ENCODE peak calls at places on chromosomes 12 and 14, in seven cellular contexts. One of them, this sample, is unnamed.

GRCh38 chr14:53461823-53462222 is 308.7 kb upstream of the DDHD1 start:
- DNase-seq in tibial nerve: no peak
- DNase-seq in sigmoid colon: no peak
- DNase-seq in GM12878: no peak
- DNase-seq in ovary: no peak
- DNase-seq in stomach: no peak
- DNase-seq in A549: no peak
- DNase-seq in this sample: no peak

GRCh38 chr12:32248594-32249140 is 142.0 kb downstream of the BICD1 start:
- DNase-seq in tibial nerve: no peak
- DNase-seq in sigmoid colon: no peak
- DNase-seq in A549: no peak
- DNase-seq in ovary: no peak
- DNase-seq in stomach: no peak
- DNase-seq in GM12878: no peak
- DNase-seq in this sample: no peak

GRCh38 chr14:77985235-77985634 is 184.9 kb upstream of the NRXN3 start:
- DNase-seq in stomach: no peak
- DNase-seq in A549: no peak
- DNase-seq in tibial nerve: no peak
- DNase-seq in sigmoid colon: no peak
- DNase-seq in GM12878: no peak
- DNase-seq in ovary: no peak
- DNase-seq in this sample: no peak

GRCh38 chr12:47990351-47991105 is 13.7 kb downstream of the COL2A1 start:
- DNase-seq in A549: no peak
- DNase-seq in GM12878: peak; percentile 58
- DNase-seq in ovary: no peak
- DNase-seq in tibial nerve: no peak
- DNase-seq in sigmoid colon: peak; percentile 40
- DNase-seq in stomach: no peak
- DNase-seq in this sample: no peak

GRCh38 chr12:90621927-90622326 is 333.0 kb downstream of the CCER1 start:
- DNase-seq in tibial nerve: no peak
- DNase-seq in sigmoid colon: no peak
- DNase-seq in stomach: no peak
- DNase-seq in ovary: no peak
- DNase-seq in A549: no peak
- DNase-seq in GM12878: no peak
- DNase-seq in this sample: no peak

GRCh38 chr12:6229823-6230222 is 29.6 kb downstream of the CD9 start:
- DNase-seq in A549: no peak
- DNase-seq in ovary: no peak
- DNase-seq in sigmoid colon: peak; percentile 96
- DNase-seq in stomach: no peak
- DNase-seq in tibial nerve: peak; percentile 68
- DNase-seq in GM12878: no peak
- DNase-seq in this sample: no peak

GRCh38 chr12:105659355-105660075 is 329.0 kb downstream of the C12orf75 start:
- DNase-seq in GM12878: no peak
- DNase-seq in tibial nerve: peak; percentile 28
- DNase-seq in ovary: no peak
- DNase-seq in A549: no peak
- DNase-seq in sigmoid colon: no peak
- DNase-seq in stomach: no peak
- DNase-seq in this sample: no peak

GRCh38 chr14:37197421-37198272 is at the start of gene MIPOL1:
- DNase-seq in sigmoid colon: peak; percentile 92
- DNase-seq in ovary: peak; percentile 88
- DNase-seq in GM12878: no peak
- DNase-seq in stomach: peak; percentile 88
- DNase-seq in A549: peak; percentile 76
- DNase-seq in tibial nerve: peak; percentile 64
- DNase-seq in this sample: peak; percentile 97

GRCh38 chr14:104171029-104171697 is 32.8 kb downstream of the KIF26A start:
- DNase-seq in GM12878: no peak
- DNase-seq in tibial nerve: no peak
- DNase-seq in stomach: peak; percentile 50
- DNase-seq in sigmoid colon: no peak
- DNase-seq in ovary: no peak
- DNase-seq in A549: no peak
- DNase-seq in this sample: peak; percentile 58

GRCh38 chr14:33073023-33073422 is 134.3 kb downstream of the NPAS3 start:
- DNase-seq in sigmoid colon: no peak
- DNase-seq in stomach: no peak
- DNase-seq in A549: no peak
- DNase-seq in tibial nerve: no peak
- DNase-seq in GM12878: no peak
- DNase-seq in ovary: no peak
- DNase-seq in this sample: no peak

GRCh38 chr14:54682578-54682977 is 115.7 kb downstream of the SAMD4A start:
- DNase-seq in tibial nerve: no peak
- DNase-seq in GM12878: no peak
- DNase-seq in stomach: no peak
- DNase-seq in sigmoid colon: no peak
- DNase-seq in ovary: no peak
- DNase-seq in A549: no peak
- DNase-seq in this sample: no peak

GRCh38 chr14:54683882-54684794 is 117.2 kb downstream of the SAMD4A start:
- DNase-seq in ovary: peak; percentile 46
- DNase-seq in stomach: no peak
- DNase-seq in tibial nerve: peak; percentile 77
- DNase-seq in GM12878: no peak
- DNase-seq in sigmoid colon: peak; percentile 86
- DNase-seq in A549: no peak
- DNase-seq in this sample: peak; percentile 14

GRCh38 chr14:54685286-54685845 is 118.4 kb downstream of the SAMD4A start:
- DNase-seq in GM12878: no peak
- DNase-seq in A549: no peak
- DNase-seq in ovary: no peak
- DNase-seq in sigmoid colon: no peak
- DNase-seq in stomach: no peak
- DNase-seq in tibial nerve: no peak
- DNase-seq in this sample: no peak

GRCh38 chr14:54680636-54681035 is 113.7 kb downstream of the SAMD4A start:
- DNase-seq in stomach: no peak
- DNase-seq in GM12878: no peak
- DNase-seq in tibial nerve: no peak
- DNase-seq in sigmoid colon: no peak
- DNase-seq in ovary: no peak
- DNase-seq in A549: no peak
- DNase-seq in this sample: no peak

DNA sequence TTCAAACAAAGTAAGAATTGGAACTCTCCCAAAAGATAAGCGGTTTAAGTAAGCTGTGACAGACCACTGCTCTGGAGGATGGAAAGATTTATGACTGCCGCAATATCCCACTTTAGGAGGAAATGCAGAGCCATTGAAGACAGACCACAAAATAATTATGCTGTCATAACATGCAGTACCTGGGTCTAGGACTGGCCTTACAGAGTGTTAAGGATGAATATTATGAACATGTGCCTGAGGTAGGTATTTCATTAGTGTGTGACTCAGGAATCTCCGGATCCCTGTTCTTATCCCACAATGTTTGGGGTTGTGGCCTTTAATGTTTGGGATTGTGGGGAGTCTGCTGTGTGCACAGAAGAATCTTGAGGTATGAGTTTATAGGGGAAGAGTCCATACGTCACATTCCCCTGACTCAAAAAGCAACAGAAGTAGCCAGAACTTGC is 114.9 kb downstream of the SAMD4A start:
- DNase-seq in stomach: no peak
- DNase-seq in GM12878: no peak
- DNase-seq in sigmoid colon: no peak
- DNase-seq in A549: no peak
- DNase-seq in ovary: no peak
- DNase-seq in tibial nerve: no peak
- DNase-seq in this sample: no peak
- TF ChIP-seq EP300 in stomach: no peak
- TF ChIP-seq EP300 in GM12878: no peak
- TF ChIP-seq EP300 in sigmoid colon: no peak
- TF ChIP-seq EP300 in A549: no peak
- TF ChIP-seq EP300 in ovary: no peak
- TF ChIP-seq EP300 in tibial nerve: no peak
- TF ChIP-seq EP300 in this sample: no peak

GRCh38 chr12:124914392-124915248 is at the start of gene UBC:
- DNase-seq in A549: no peak
- DNase-seq in ovary: peak; percentile 94
- DNase-seq in GM12878: no peak
- DNase-seq in stomach: peak; percentile 93
- DNase-seq in sigmoid colon: peak; percentile 98
- DNase-seq in tibial nerve: peak; percentile 96
- DNase-seq in this sample: peak; percentile 84

GRCh38 chr12:124913474-124914391 is 717 bp downstream of the UBC start:
- DNase-seq in GM12878: no peak
- DNase-seq in A549: no peak
- DNase-seq in stomach: peak; percentile 91
- DNase-seq in sigmoid colon: peak; percentile 94
- DNase-seq in ovary: peak; percentile 74
- DNase-seq in tibial nerve: peak; percentile 83
- DNase-seq in this sample: peak; percentile 95

GRCh38 chr12:124909831-124910560 is 4.5 kb downstream of the UBC start:
- DNase-seq in tibial nerve: no peak
- DNase-seq in GM12878: no peak
- DNase-seq in sigmoid colon: no peak
- DNase-seq in ovary: no peak
- DNase-seq in A549: no peak
- DNase-seq in stomach: no peak
- DNase-seq in this sample: no peak

GRCh38 chr12:124906606-124907261 is 7.7 kb downstream of the UBC start:
- DNase-seq in stomach: peak; percentile 94
- DNase-seq in ovary: peak; percentile 87
- DNase-seq in A549: peak; percentile 82
- DNase-seq in GM12878: peak; percentile 87
- DNase-seq in tibial nerve: peak; percentile 100
- DNase-seq in sigmoid colon: peak; percentile 95
- DNase-seq in this sample: no peak

DNA sequence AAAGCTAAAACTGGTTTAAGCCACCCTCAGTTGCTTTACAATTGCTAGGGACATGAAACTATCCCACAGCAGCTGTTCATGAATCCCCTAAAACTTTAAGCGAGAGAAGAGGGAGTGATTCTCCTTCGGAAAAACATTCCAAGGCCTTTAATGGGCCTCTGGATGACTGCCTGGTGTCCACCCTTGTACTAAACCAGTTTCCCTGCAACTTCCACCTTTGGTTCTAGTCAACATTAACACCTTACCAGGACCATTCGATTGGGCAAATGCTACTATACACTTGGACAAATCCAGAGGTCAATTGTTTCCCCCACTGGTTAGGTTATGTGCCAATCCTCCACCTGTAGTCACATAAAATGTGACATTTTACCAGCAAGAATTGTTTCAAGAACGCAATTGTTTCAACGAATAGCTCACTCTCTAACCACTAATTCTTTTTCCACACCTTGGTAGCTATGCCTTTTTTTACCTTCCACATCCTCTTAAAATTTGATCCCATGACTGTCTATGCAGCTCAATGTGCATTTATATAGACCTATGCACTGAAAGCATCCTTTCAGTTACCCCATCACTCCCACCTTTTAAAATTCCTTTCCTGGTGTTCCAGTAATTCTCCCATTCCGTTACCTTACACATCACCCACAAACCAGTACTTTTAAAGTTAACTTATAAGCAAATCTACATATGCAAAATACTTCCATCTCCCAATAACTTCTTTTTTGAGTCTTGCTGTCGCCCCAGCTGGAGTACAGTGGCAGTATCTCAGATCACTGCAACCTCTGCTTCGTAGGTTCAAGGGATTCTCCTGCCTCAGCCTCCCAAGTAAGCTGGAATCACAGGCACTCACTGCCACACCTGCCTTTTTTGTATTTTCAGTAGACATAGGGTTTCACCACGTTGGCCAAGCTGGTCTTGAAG is 3.6 kb downstream of the UBC start:
- DNase-seq in tibial nerve: peak; percentile 41
- DNase-seq in stomach: no peak
- DNase-seq in ovary: no peak
- DNase-seq in sigmoid colon: no peak
- DNase-seq in A549: no peak
- DNase-seq in GM12878: no peak
- DNase-seq in this sample: no peak
- H3K27ac ChIP-seq in tibial nerve: peak overlapping the region; percentile 50
- H3K27ac ChIP-seq in stomach: peak overlapping the region; percentile 41
- H3K27ac ChIP-seq in ovary: no peak overlapping the region
- H3K27ac ChIP-seq in sigmoid colon: peak overlapping the region; percentile 67
- H3K27ac ChIP-seq in A549: peak overlapping the region; percentile 44
- H3K27ac ChIP-seq in GM12878: no peak overlapping the region
- H3K27ac ChIP-seq in this sample: no peak overlapping the region

GRCh38 chr12:647039-647712 is 16.1 kb downstream of the NINJ2 start:
- DNase-seq in sigmoid colon: peak; percentile 26
- DNase-seq in GM12878: no peak
- DNase-seq in ovary: no peak
- DNase-seq in tibial nerve: no peak
- DNase-seq in A549: no peak
- DNase-seq in stomach: no peak
- DNase-seq in this sample: no peak

GRCh38 chr12:644293-644639 is 19.0 kb downstream of the NINJ2 start:
- DNase-seq in sigmoid colon: peak; percentile 38
- DNase-seq in ovary: no peak
- DNase-seq in A549: no peak
- DNase-seq in tibial nerve: no peak
- DNase-seq in stomach: no peak
- DNase-seq in GM12878: no peak
- DNase-seq in this sample: no peak

GRCh38 chr12:646303-647038 is 16.8 kb downstream of the NINJ2 start:
- DNase-seq in tibial nerve: peak; percentile 62
- DNase-seq in ovary: peak; percentile 60
- DNase-seq in stomach: peak; percentile 73
- DNase-seq in A549: no peak
- DNase-seq in sigmoid colon: peak; percentile 74
- DNase-seq in GM12878: no peak
- DNase-seq in this sample: peak; percentile 88

GRCh38 chr12:644818-645552 is 18.3 kb downstream of the NINJ2 start:
- DNase-seq in GM12878: no peak
- DNase-seq in sigmoid colon: no peak
- DNase-seq in ovary: no peak
- DNase-seq in A549: no peak
- DNase-seq in stomach: no peak
- DNase-seq in tibial nerve: no peak
- DNase-seq in this sample: no peak

GRCh38 chr12:645563-646071 is 17.6 kb downstream of the NINJ2 start:
- DNase-seq in sigmoid colon: peak; percentile 87
- DNase-seq in ovary: peak; percentile 70
- DNase-seq in A549: no peak
- DNase-seq in stomach: peak; percentile 38
- DNase-seq in tibial nerve: peak; percentile 53
- DNase-seq in GM12878: no peak
- DNase-seq in this sample: no peak
- TF ChIP-seq EP300 in sigmoid colon: no peak
- TF ChIP-seq EP300 in ovary: no peak
- TF ChIP-seq EP300 in A549: no peak
- TF ChIP-seq EP300 in stomach: no peak
- TF ChIP-seq EP300 in tibial nerve: peak; percentile 4
- TF ChIP-seq EP300 in GM12878: no peak
- TF ChIP-seq EP300 in this sample: no peak

DNA sequence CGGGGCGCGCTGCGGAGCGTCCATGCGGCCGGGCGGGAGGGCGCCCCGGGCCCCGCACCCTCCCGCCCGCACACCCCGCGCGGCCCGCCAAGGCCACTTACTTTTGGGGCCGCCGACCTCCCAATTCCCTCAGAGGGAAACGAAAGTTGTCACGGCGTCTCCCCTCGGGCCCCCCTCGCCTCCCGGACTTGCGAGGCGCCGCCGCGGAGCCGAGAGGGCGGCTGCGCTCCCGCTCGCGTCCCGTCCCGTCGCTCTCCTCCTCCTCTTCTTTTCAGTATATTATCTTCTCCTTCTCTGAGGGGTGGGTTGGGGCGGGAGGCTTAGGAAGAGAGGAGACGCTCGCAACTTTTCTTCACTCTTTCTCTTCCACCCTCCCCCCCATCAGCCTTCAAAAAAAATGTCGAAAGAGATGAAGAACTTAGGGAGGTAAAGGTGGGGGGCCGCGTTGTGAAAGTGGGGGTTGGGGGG is 613 bp downstream of the DUSP16 start:
- DNase-seq in ovary: peak; percentile 66
- DNase-seq in sigmoid colon: peak; percentile 67
- DNase-seq in stomach: no peak
- DNase-seq in A549: no peak
- DNase-seq in tibial nerve: no peak
- DNase-seq in GM12878: no peak
- DNase-seq in this sample: no peak
- H3K27ac ChIP-seq in ovary: peak overlapping the region; percentile 99
- H3K27ac ChIP-seq in sigmoid colon: peak overlapping the region; percentile 96
- H3K27ac ChIP-seq in stomach: peak overlapping the region; percentile 100
- H3K27ac ChIP-seq in A549: peak overlapping the region; percentile 98
- H3K27ac ChIP-seq in tibial nerve: peak overlapping the region; percentile 99
- H3K27ac ChIP-seq in GM12878: peak overlapping the region; percentile 100
- H3K27ac ChIP-seq in this sample: peak overlapping the region; percentile 100

This sample was measured in upper lobe of left lung.